ENCODE peak calls at places on chromosome 18, in eight cellular contexts. V is CD8-positive, alpha-beta T cell; T is psoas muscle; R is GM23338; Y is substantia nigra; C is ovary; J is neuronal stem cell; M is Karpas-422. P is an unnamed sample.

GRCh38 chr18:63237911-63238710 is 81.5 kb downstream of the BCL2 start:
- DNase-seq in V (no peak), T (peak), R (peak), Y (no peak), C (no peak), J (peak), M (no peak), P (no peak)

GRCh38 chr18:37261246-37261927 is 304.2 kb downstream of the CELF4 start:
- DNase-seq in V (no peak), T (no peak), R (no peak), Y (no peak), C (no peak), J (no peak), M (no peak), P (no peak)

GRCh38 chr18:79486356-79487197 is 90.8 kb downstream of the NFATC1 start:
- DNase-seq in V (no peak), T (peak), R (no peak), Y (no peak), C (peak), J (no peak), M (no peak), P (no peak)

GRCh38 chr18:43277164-43277600 is at the start of gene SYT4:
- DNase-seq in V (no peak), T (peak), R (peak), Y (peak), C (peak), J (peak), M (no peak), P (peak)

GRCh38 chr18:62959481-62959880 is 244.1 kb downstream of the PHLPP1 start:
- DNase-seq in V (no peak), T (no peak), R (no peak), Y (no peak), C (no peak), J (no peak), M (no peak), P (no peak)

GRCh38 chr18:49949991-49950395 is 136.7 kb upstream of the ACAA2 start:
- DNase-seq in V (no peak), T (no peak), R (no peak), Y (no peak), C (no peak), J (no peak), M (no peak), P (no peak)

GRCh38 chr18:43869451-43870008 is 592.2 kb upstream of the SYT4 start:
- DNase-seq in V (no peak), T (no peak), R (no peak), Y (no peak), C (no peak), J (no peak), M (no peak), P (no peak)

GRCh38 chr18:59033361-59033760 is 106.3 kb upstream of the SEC11C start:
- DNase-seq in V (no peak), T (no peak), R (peak), Y (no peak), C (no peak), J (no peak), M (peak), P (no peak)

GRCh38 chr18:58515175-58515574 is 113.7 kb downstream of the ALPK2 start:
- DNase-seq in V (no peak), T (no peak), R (no peak), Y (no peak), C (no peak), J (no peak), M (no peak), P (no peak)

GRCh38 chr18:77376733-77377094 is 127.1 kb downstream of the GALR1 start:
- DNase-seq in V (no peak), T (no peak), R (no peak), Y (no peak), C (no peak), J (no peak), M (no peak), P (no peak)

GRCh38 chr18:63683890-63684289 is 18.9 kb upstream of the SERPINB11 start:
- DNase-seq in V (no peak), T (no peak), R (no peak), Y (no peak), C (no peak), J (no peak), M (no peak), P (no peak)

GRCh38 chr18:5895300-5895885 is at the start of gene TMEM200C:
- DNase-seq in V (no peak), T (peak), R (peak), Y (no peak), C (peak), J (peak), M (no peak), P (no peak)

GRCh38 chr18:49090901-49091300 is 140.1 kb upstream of the SMAD7 start:
- DNase-seq in V (no peak), T (no peak), R (no peak), Y (no peak), C (no peak), J (no peak), M (no peak), P (no peak)

GRCh38 chr18:63518178-63519012 is 23.8 kb upstream of the SERPINB12 start:
- DNase-seq in V (peak), T (no peak), R (peak), Y (peak), C (peak), J (peak), M (peak), P (peak)

GRCh38 chr18:22912835-22913234 is 20.3 kb upstream of the RBBP8 start:
- DNase-seq in V (no peak), T (no peak), R (no peak), Y (no peak), C (no peak), J (no peak), M (no peak), P (no peak)

GRCh38 chr18:55781481-55781957 is 193.5 kb upstream of the TCF4 start:
- DNase-seq in V (no peak), T (peak), R (peak), Y (peak), C (peak), J (peak), M (no peak), P (peak)

GRCh38 chr18:80135136-80135535 is 26.1 kb downstream of the ADNP2 start:
- DNase-seq in V (no peak), T (no peak), R (no peak), Y (no peak), C (no peak), J (no peak), M (no peak), P (no peak)

GRCh38 chr18:24725644-24726043 is 265.2 kb downstream of the HRH4 start:
- DNase-seq in V (no peak), T (no peak), R (no peak), Y (no peak), C (no peak), J (no peak), M (no peak), P (no peak)

GRCh38 chr18:2009957-2010697 is 561.2 kb downstream of the METTL4 start:
- DNase-seq in V (no peak), T (no peak), R (no peak), Y (no peak), C (no peak), J (no peak), M (no peak), P (no peak)

GRCh38 chr18:76528477-76529432 is 33.7 kb upstream of the ZNF516 start:
- DNase-seq in V (no peak), T (peak), R (peak), Y (no peak), C (peak), J (no peak), M (peak), P (no peak)

GRCh38 chr18:78757014-78757413 is 222.6 kb upstream of the SALL3 start:
- DNase-seq in V (no peak), T (no peak), R (no peak), Y (no peak), C (no peak), J (no peak), M (no peak), P (no peak)

GRCh38 chr18:27136208-27136535 is 48.9 kb downstream of the CHST9 start:
- DNase-seq in V (no peak), T (no peak), R (peak), Y (no peak), C (no peak), J (no peak), M (no peak), P (no peak)

GRCh38 chr18:46042571-46043123 is 29.4 kb downstream of the PSTPIP2 start:
- DNase-seq in V (no peak), T (no peak), R (peak), Y (no peak), C (no peak), J (no peak), M (peak), P (no peak)

GRCh38 chr18:75141166-75141565 is 67.8 kb downstream of the PTGR3 start:
- DNase-seq in V (no peak), T (no peak), R (no peak), Y (no peak), C (no peak), J (no peak), M (no peak), P (no peak)

GRCh38 chr18:9520666-9521065 is 45.4 kb downstream of the RALBP1 start:
- DNase-seq in V (no peak), T (no peak), R (no peak), Y (no peak), C (no peak), J (no peak), M (no peak), P (no peak)

GRCh38 chr18:9517869-9518268 is 42.6 kb downstream of the RALBP1 start:
- DNase-seq in V (no peak), T (no peak), R (no peak), Y (no peak), C (no peak), J (no peak), M (no peak), P (no peak)

GRCh38 chr18:9513971-9514512 is 38.7 kb downstream of the RALBP1 start:
- DNase-seq in V (no peak), T (no peak), R (no peak), Y (no peak), C (no peak), J (no peak), M (no peak), P (no peak)

GRCh38 chr18:9519431-9519830 is 44.1 kb downstream of the RALBP1 start:
- DNase-seq in V (no peak), T (no peak), R (no peak), Y (no peak), C (no peak), J (no peak), M (no peak), P (no peak)

GRCh38 chr18:9516437-9517064 is 41.2 kb downstream of the RALBP1 start:
- DNase-seq in V (no peak), T (no peak), R (peak), Y (no peak), C (no peak), J (peak), M (peak), P (no peak)
- H3K27ac ChIP-seq in V (no peak), T (no peak), R (no peak), Y (no peak), C (no peak), J (no peak), M (no peak), P (no peak)

GRCh38 chr18:313931-314330 is 46.1 kb upstream of the THOC1 start:
- DNase-seq in V (no peak), T (no peak), R (no peak), Y (no peak), C (no peak), J (no peak), M (no peak), P (no peak)
- H3K27ac ChIP-seq in V (no peak), T (no peak), R (no peak), Y (no peak), C (no peak), J (no peak), M (no peak), P (no peak)

DNA sequence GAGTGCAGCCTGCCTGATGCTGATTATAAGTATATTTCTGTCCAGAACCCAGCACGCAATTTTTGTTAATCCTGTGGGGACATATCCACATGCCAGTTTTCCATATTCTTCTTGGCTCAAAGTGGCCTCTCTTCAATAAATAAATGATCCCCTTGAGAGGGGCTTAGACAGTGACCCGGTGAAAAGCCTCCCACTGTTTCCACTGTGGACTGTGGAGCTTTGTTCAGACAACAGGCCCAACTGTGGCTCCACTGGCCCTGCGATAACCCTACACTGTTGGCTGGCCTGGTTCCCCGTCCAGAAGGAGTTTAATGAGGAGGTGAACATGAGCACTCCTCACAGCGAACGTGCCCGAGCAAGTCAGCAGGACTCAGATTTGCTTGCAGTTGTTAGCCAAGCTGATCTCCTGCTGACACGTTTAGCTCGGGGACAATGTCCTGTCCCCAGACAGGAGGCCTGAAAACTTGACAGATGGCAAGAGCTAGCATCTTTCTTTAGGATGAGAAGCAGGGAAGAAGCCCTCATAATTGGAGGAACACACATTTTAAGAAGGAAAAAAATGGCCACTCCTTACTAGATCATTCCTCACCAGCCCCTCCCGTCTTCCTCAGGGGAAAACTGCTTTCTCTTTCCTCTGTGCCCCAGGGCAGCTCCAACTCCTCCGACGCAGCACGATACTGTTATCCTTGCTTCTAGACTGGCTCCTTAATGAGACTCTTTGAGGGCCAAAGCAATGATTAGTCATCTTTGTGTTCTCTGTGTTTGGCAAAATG is 20.0 kb upstream of the MTCL1 start:
- DNase-seq in V (no peak), T (no peak), R (no peak), Y (no peak), C (no peak), J (no peak), M (no peak), P (no peak)
- H3K27ac ChIP-seq in V (no peak), T (no peak), R (no peak), Y (no peak), C (no peak), J (peak), M (no peak), P (no peak)

GRCh38 chr18:64993695-64994094 is 757.1 kb upstream of the CDH7 start:
- DNase-seq in V (no peak), T (no peak), R (no peak), Y (no peak), C (no peak), J (no peak), M (no peak), P (no peak)
- H3K27ac ChIP-seq in V (no peak), T (no peak), R (no peak), Y (no peak), C (no peak), J (no peak), M (no peak), P (no peak)

DNA sequence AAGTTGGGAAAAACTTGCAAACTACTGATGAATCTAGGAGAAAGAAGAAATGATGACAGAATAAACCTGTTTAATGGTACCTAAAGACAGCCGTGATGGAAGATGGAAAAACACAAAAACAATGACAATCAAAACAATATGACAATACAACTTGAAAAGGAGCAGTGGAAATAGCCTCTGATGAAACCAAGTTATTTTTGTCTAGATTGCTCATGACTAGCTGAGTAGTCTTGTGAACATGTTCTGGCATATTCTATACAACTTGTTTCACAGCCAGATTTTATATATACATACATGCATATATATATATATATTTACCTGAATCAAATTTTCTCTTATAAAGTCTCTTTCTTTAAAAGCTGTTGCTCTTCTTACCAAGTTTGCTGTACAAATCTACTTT is 439.1 kb downstream of the TGIF1 start:
- DNase-seq in V (no peak), T (no peak), R (no peak), Y (no peak), C (no peak), J (no peak), M (no peak), P (no peak)
- H3K27ac ChIP-seq in V (no peak), T (no peak), R (no peak), Y (no peak), C (no peak), J (no peak), M (no peak), P (no peak)

GRCh38 chr18:13623348-13623747 is 103.0 kb downstream of the FAM210A start:
- DNase-seq in V (no peak), T (no peak), R (no peak), Y (no peak), C (no peak), J (no peak), M (no peak), P (no peak)
- H3K27ac ChIP-seq in V (no peak), T (no peak), R (no peak), Y (peak), C (no peak), J (no peak), M (no peak), P (peak)

GRCh38 chr18:54147439-54147838 is 77.0 kb downstream of the MBD2 start:
- DNase-seq in V (no peak), T (no peak), R (no peak), Y (no peak), C (no peak), J (no peak), M (no peak), P (no peak)

GRCh38 chr18:54149078-54149697 is 75.3 kb downstream of the MBD2 start:
- DNase-seq in V (no peak), T (peak), R (peak), Y (no peak), C (no peak), J (no peak), M (no peak), P (no peak)

GRCh38 chr18:54148151-54148550 is 76.3 kb downstream of the MBD2 start:
- DNase-seq in V (no peak), T (no peak), R (no peak), Y (no peak), C (no peak), J (no peak), M (no peak), P (no peak)

GRCh38 chr18:54150226-54150625 is 74.2 kb downstream of the MBD2 start:
- DNase-seq in V (no peak), T (no peak), R (peak), Y (no peak), C (no peak), J (no peak), M (no peak), P (no peak)

DNA sequence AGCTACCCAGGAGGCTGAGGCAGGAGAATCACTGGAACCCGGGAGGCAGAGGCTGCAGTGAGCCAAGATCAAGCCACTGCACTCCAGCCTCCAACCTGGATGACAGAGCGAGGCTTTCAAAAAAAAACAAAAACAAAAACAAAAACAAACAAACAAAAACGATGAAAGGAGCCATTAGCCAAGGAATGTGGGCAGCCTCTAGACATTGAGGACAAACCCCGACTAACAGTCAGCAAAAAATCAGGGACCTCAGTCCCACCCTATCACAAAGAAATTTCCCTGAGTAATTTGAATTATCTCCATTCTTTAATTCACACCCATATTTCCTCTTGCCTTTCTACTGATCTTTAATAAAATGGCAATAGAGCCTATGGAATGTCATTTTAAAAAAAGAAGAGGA is 75.8 kb downstream of the MBD2 start:
- DNase-seq in V (no peak), T (no peak), R (no peak), Y (no peak), C (no peak), J (no peak), M (no peak), P (no peak)
- H3K27ac ChIP-seq in V (no peak), T (no peak), R (no peak), Y (no peak), C (no peak), J (no peak), M (no peak), P (no peak)

GRCh38 chr18:774811-775210 is 37.2 kb downstream of the YES1 start:
- DNase-seq in V (no peak), T (no peak), R (no peak), Y (no peak), C (no peak), J (no peak), M (no peak), P (no peak)
- H3K27ac ChIP-seq in V (no peak), T (no peak), R (no peak), Y (no peak), C (no peak), J (no peak), M (no peak), P (no peak)

DNA sequence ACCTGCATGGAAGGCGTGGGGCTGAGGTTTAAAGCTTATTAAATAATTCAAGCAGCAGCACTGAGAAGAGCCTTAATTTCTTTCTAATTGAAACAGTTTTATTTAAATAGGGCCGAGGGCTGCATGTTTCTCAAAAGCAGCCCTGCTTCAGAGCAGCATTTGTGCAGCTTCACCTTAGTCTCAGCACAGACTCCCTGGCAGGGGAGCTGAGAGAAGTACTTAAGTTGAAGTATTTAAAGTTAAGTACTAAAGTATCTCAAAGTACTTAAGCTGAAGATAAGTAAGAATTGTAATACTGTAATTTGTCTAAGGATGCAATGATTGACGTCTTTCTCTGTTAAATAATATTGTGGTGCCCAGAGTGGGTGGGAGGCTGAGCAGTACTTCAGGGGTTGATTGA is 31.4 kb downstream of the IMPA2 start:
- DNase-seq in V (no peak), T (no peak), R (no peak), Y (no peak), C (no peak), J (no peak), M (no peak), P (no peak)
- H3K27ac ChIP-seq in V (no peak), T (peak), R (no peak), Y (no peak), C (no peak), J (no peak), M (no peak), P (no peak)